ENCODE peak calls at places on chromosomes 16 and 17, in seven cellular contexts. One of them, this sample, is unnamed. For H3K4me1, the result is how much of the 10 kb centered on the place peaks cover.

GRCh38 chr17:15341385-15341849 is at the start of gene TEKT3:
- DNase-seq in suprapubic skin: peak
- DNase-seq in ascending aorta: peak
- DNase-seq in lower lobe of right lung: peak
- DNase-seq in hepatocyte: peak
- DNase-seq in mammary epithelial cell: peak
- DNase-seq in tibial nerve: peak
- DNase-seq in this sample: no peak

GRCh38 chr16:21130811-21131210 is 19.8 kb downstream of the DNAH3 start:
- DNase-seq in suprapubic skin: no peak
- DNase-seq in ascending aorta: no peak
- DNase-seq in lower lobe of right lung: no peak
- DNase-seq in hepatocyte: no peak
- DNase-seq in mammary epithelial cell: no peak
- DNase-seq in tibial nerve: no peak
- DNase-seq in this sample: no peak

GRCh38 chr17:76644995-76645394 is 1.4 kb upstream of the ST6GALNAC1 start:
- DNase-seq in suprapubic skin: no peak
- DNase-seq in ascending aorta: no peak
- DNase-seq in lower lobe of right lung: no peak
- DNase-seq in hepatocyte: no peak
- DNase-seq in mammary epithelial cell: no peak
- DNase-seq in tibial nerve: no peak
- DNase-seq in this sample: no peak

GRCh38 chr16:2895813-2896212 is 12.8 kb downstream of the FLYWCH2 start:
- DNase-seq in suprapubic skin: no peak
- DNase-seq in ascending aorta: no peak
- DNase-seq in lower lobe of right lung: peak
- DNase-seq in hepatocyte: no peak
- DNase-seq in mammary epithelial cell: no peak
- DNase-seq in tibial nerve: no peak
- DNase-seq in this sample: no peak

GRCh38 chr17:33404070-33404770 is 111.1 kb upstream of the ASIC2 start:
- DNase-seq in suprapubic skin: no peak
- DNase-seq in ascending aorta: no peak
- DNase-seq in lower lobe of right lung: no peak
- DNase-seq in hepatocyte: no peak
- DNase-seq in mammary epithelial cell: no peak
- DNase-seq in tibial nerve: no peak
- DNase-seq in this sample: no peak

GRCh38 chr17:11908711-11909146 is 88.5 kb downstream of the ZNF18 start:
- DNase-seq in suprapubic skin: no peak
- DNase-seq in ascending aorta: no peak
- DNase-seq in lower lobe of right lung: no peak
- DNase-seq in hepatocyte: no peak
- DNase-seq in mammary epithelial cell: no peak
- DNase-seq in tibial nerve: no peak
- DNase-seq in this sample: no peak

GRCh38 chr17:14986127-14986526 is 279.0 kb downstream of the PMP22 start:
- DNase-seq in suprapubic skin: no peak
- DNase-seq in ascending aorta: no peak
- DNase-seq in lower lobe of right lung: no peak
- DNase-seq in hepatocyte: no peak
- DNase-seq in mammary epithelial cell: no peak
- DNase-seq in tibial nerve: no peak
- DNase-seq in this sample: no peak

GRCh38 chr17:68460715-68461114 is 3.4 kb upstream of the WIPI1 start:
- DNase-seq in suprapubic skin: no peak
- DNase-seq in ascending aorta: no peak
- DNase-seq in lower lobe of right lung: no peak
- DNase-seq in hepatocyte: no peak
- DNase-seq in mammary epithelial cell: no peak
- DNase-seq in tibial nerve: no peak
- DNase-seq in this sample: no peak

GRCh38 chr17:57626520-57627210 is 118.4 kb downstream of the CCDC182 start:
- DNase-seq in suprapubic skin: no peak
- DNase-seq in ascending aorta: no peak
- DNase-seq in lower lobe of right lung: no peak
- DNase-seq in hepatocyte: no peak
- DNase-seq in mammary epithelial cell: no peak
- DNase-seq in tibial nerve: no peak
- DNase-seq in this sample: no peak

GRCh38 chr16:48963306-48963705 is 318.3 kb downstream of the CBLN1 start:
- DNase-seq in suprapubic skin: no peak
- DNase-seq in ascending aorta: no peak
- DNase-seq in lower lobe of right lung: no peak
- DNase-seq in hepatocyte: peak
- DNase-seq in mammary epithelial cell: peak
- DNase-seq in tibial nerve: no peak
- DNase-seq in this sample: no peak

GRCh38 chr17:81012574-81013447 is 21.2 kb downstream of the CHMP6 start:
- DNase-seq in suprapubic skin: no peak
- DNase-seq in ascending aorta: no peak
- DNase-seq in lower lobe of right lung: peak
- DNase-seq in hepatocyte: no peak
- DNase-seq in mammary epithelial cell: no peak
- DNase-seq in tibial nerve: no peak
- DNase-seq in this sample: no peak

GRCh38 chr16:84052071-84052622 is 9.6 kb upstream of the SLC38A8 start:
- DNase-seq in suprapubic skin: peak
- DNase-seq in ascending aorta: peak
- DNase-seq in lower lobe of right lung: peak
- DNase-seq in hepatocyte: no peak
- DNase-seq in mammary epithelial cell: no peak
- DNase-seq in tibial nerve: no peak
- DNase-seq in this sample: no peak

GRCh38 chr17:44014133-44014436 is 678 bp downstream of the TMEM101 start:
- DNase-seq in suprapubic skin: no peak
- DNase-seq in ascending aorta: no peak
- DNase-seq in lower lobe of right lung: no peak
- DNase-seq in hepatocyte: no peak
- DNase-seq in mammary epithelial cell: no peak
- DNase-seq in tibial nerve: no peak
- DNase-seq in this sample: no peak

GRCh38 chr16:2783581-2784375 is 3.6 kb downstream of the PRSS33 start:
- DNase-seq in suprapubic skin: peak
- DNase-seq in ascending aorta: no peak
- DNase-seq in lower lobe of right lung: peak
- DNase-seq in hepatocyte: no peak
- DNase-seq in mammary epithelial cell: no peak
- DNase-seq in tibial nerve: no peak
- DNase-seq in this sample: no peak

GRCh38 chr16:23351360-23351759 is 49.3 kb downstream of the SCNN1B start:
- DNase-seq in suprapubic skin: no peak
- DNase-seq in ascending aorta: no peak
- DNase-seq in lower lobe of right lung: no peak
- DNase-seq in hepatocyte: no peak
- DNase-seq in mammary epithelial cell: no peak
- DNase-seq in tibial nerve: no peak
- DNase-seq in this sample: no peak

GRCh38 chr17:41474863-41475262 is 6.1 kb downstream of the KRT35 start:
- DNase-seq in suprapubic skin: no peak
- DNase-seq in ascending aorta: no peak
- DNase-seq in lower lobe of right lung: no peak
- DNase-seq in hepatocyte: no peak
- DNase-seq in mammary epithelial cell: no peak
- DNase-seq in tibial nerve: no peak
- DNase-seq in this sample: no peak

GRCh38 chr17:37792787-37793186 is 47.9 kb upstream of the HNF1B start:
- DNase-seq in suprapubic skin: no peak
- DNase-seq in ascending aorta: no peak
- DNase-seq in lower lobe of right lung: no peak
- DNase-seq in hepatocyte: no peak
- DNase-seq in mammary epithelial cell: peak
- DNase-seq in tibial nerve: no peak
- DNase-seq in this sample: peak

GRCh38 chr17:27529230-27529796 is 73.1 kb downstream of the KSR1 start:
- DNase-seq in suprapubic skin: no peak
- DNase-seq in ascending aorta: no peak
- DNase-seq in lower lobe of right lung: peak
- DNase-seq in hepatocyte: no peak
- DNase-seq in mammary epithelial cell: no peak
- DNase-seq in tibial nerve: no peak
- DNase-seq in this sample: peak

GRCh38 chr17:74460996-74461395 is 5.4 kb upstream of the CD300A start:
- DNase-seq in suprapubic skin: no peak
- DNase-seq in ascending aorta: no peak
- DNase-seq in lower lobe of right lung: no peak
- DNase-seq in hepatocyte: no peak
- DNase-seq in mammary epithelial cell: no peak
- DNase-seq in tibial nerve: no peak
- DNase-seq in this sample: no peak

GRCh38 chr16:72189865-72190371 is 18.0 kb upstream of the PMFBP1 start:
- DNase-seq in suprapubic skin: no peak
- DNase-seq in ascending aorta: no peak
- DNase-seq in lower lobe of right lung: no peak
- DNase-seq in hepatocyte: peak
- DNase-seq in mammary epithelial cell: peak
- DNase-seq in tibial nerve: peak
- DNase-seq in this sample: no peak

GRCh38 chr17:54891176-54891821 is 9.4 kb upstream of the TOM1L1 start:
- DNase-seq in suprapubic skin: no peak
- DNase-seq in ascending aorta: no peak
- DNase-seq in lower lobe of right lung: no peak
- DNase-seq in hepatocyte: peak
- DNase-seq in mammary epithelial cell: peak
- DNase-seq in tibial nerve: no peak
- DNase-seq in this sample: peak

GRCh38 chr16:80670170-80670865 is 129.5 kb downstream of the DYNLRB2 start:
- DNase-seq in suprapubic skin: no peak
- DNase-seq in ascending aorta: no peak
- DNase-seq in lower lobe of right lung: no peak
- DNase-seq in hepatocyte: no peak
- DNase-seq in mammary epithelial cell: no peak
- DNase-seq in tibial nerve: no peak
- DNase-seq in this sample: no peak

GRCh38 chr17:79850571-79851460 is 11.6 kb upstream of the CBX4 start:
- DNase-seq in suprapubic skin: no peak
- DNase-seq in ascending aorta: no peak
- DNase-seq in lower lobe of right lung: no peak
- DNase-seq in hepatocyte: peak
- DNase-seq in mammary epithelial cell: peak
- DNase-seq in tibial nerve: no peak
- DNase-seq in this sample: no peak

GRCh38 chr17:4968166-4968915 is 724 bp upstream of the SPAG7 start:
- DNase-seq in suprapubic skin: peak
- DNase-seq in ascending aorta: no peak
- DNase-seq in lower lobe of right lung: no peak
- DNase-seq in hepatocyte: peak
- DNase-seq in mammary epithelial cell: no peak
- DNase-seq in tibial nerve: no peak
- DNase-seq in this sample: no peak

GRCh38 chr16:80580109-80580832 is 39.5 kb downstream of the DYNLRB2 start:
- DNase-seq in suprapubic skin: no peak
- DNase-seq in ascending aorta: no peak
- DNase-seq in lower lobe of right lung: no peak
- DNase-seq in hepatocyte: no peak
- DNase-seq in mammary epithelial cell: peak
- DNase-seq in tibial nerve: no peak
- DNase-seq in this sample: no peak

GRCh38 chr16:57808589-57808988 is 6.3 kb upstream of the KIFC3 start:
- DNase-seq in suprapubic skin: no peak
- DNase-seq in ascending aorta: no peak
- DNase-seq in lower lobe of right lung: no peak
- DNase-seq in hepatocyte: no peak
- DNase-seq in mammary epithelial cell: no peak
- DNase-seq in tibial nerve: no peak
- DNase-seq in this sample: no peak
- H3K4me1 ChIP-seq in suprapubic skin: half or more
- H3K4me1 ChIP-seq in ascending aorta: under half
- H3K4me1 ChIP-seq in lower lobe of right lung: half or more
- H3K4me1 ChIP-seq in hepatocyte: under half
- H3K4me1 ChIP-seq in mammary epithelial cell: under half
- H3K4me1 ChIP-seq in tibial nerve: under half
- H3K4me1 ChIP-seq in this sample: half or more

GRCh38 chr16:50802958-50803357 is 61.1 kb downstream of the CYLD start:
- DNase-seq in suprapubic skin: no peak
- DNase-seq in ascending aorta: no peak
- DNase-seq in lower lobe of right lung: no peak
- DNase-seq in hepatocyte: no peak
- DNase-seq in mammary epithelial cell: peak
- DNase-seq in tibial nerve: no peak
- DNase-seq in this sample: no peak

GRCh38 chr16:50796829-50797228 is 54.9 kb downstream of the CYLD start:
- DNase-seq in suprapubic skin: no peak
- DNase-seq in ascending aorta: no peak
- DNase-seq in lower lobe of right lung: no peak
- DNase-seq in hepatocyte: no peak
- DNase-seq in mammary epithelial cell: no peak
- DNase-seq in tibial nerve: no peak
- DNase-seq in this sample: no peak

GRCh38 chr16:50802000-50802399 is 60.1 kb downstream of the CYLD start:
- DNase-seq in suprapubic skin: no peak
- DNase-seq in ascending aorta: no peak
- DNase-seq in lower lobe of right lung: no peak
- DNase-seq in hepatocyte: no peak
- DNase-seq in mammary epithelial cell: no peak
- DNase-seq in tibial nerve: no peak
- DNase-seq in this sample: no peak

GRCh38 chr16:50797456-50797855 is 55.6 kb downstream of the CYLD start:
- DNase-seq in suprapubic skin: no peak
- DNase-seq in ascending aorta: no peak
- DNase-seq in lower lobe of right lung: no peak
- DNase-seq in hepatocyte: no peak
- DNase-seq in mammary epithelial cell: no peak
- DNase-seq in tibial nerve: no peak
- DNase-seq in this sample: no peak

DNA sequence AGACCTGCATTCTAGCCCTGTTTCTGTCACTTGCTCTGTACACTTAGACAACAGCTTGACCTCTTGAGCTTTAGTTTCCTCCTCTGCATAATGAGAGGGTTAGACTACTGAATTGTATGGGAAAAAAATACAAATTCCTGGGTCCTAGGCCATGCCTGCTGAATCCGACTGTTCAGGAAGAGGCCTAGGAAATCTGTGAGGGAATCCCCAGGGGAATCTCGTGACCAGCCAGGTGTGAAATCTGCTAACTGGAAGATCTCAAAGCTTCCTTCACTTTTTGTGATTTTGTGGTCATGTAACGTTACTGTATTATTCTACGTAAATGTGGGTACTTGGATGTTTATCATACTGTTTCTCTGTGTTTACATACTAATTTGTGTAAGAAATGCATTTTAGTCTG is 58.2 kb downstream of the CYLD start:
- DNase-seq in suprapubic skin: no peak
- DNase-seq in ascending aorta: no peak
- DNase-seq in lower lobe of right lung: no peak
- DNase-seq in hepatocyte: no peak
- DNase-seq in mammary epithelial cell: no peak
- DNase-seq in tibial nerve: no peak
- DNase-seq in this sample: no peak
- H3K4me3 ChIP-seq in suprapubic skin: no peak
- H3K4me3 ChIP-seq in ascending aorta: no peak
- H3K4me3 ChIP-seq in lower lobe of right lung: no peak
- H3K4me3 ChIP-seq in hepatocyte: no peak
- H3K4me3 ChIP-seq in mammary epithelial cell: no peak
- H3K4me3 ChIP-seq in tibial nerve: no peak
- H3K4me3 ChIP-seq in this sample: no peak

GRCh38 chr17:73304438-73304837 is 7.4 kb downstream of the CDC42EP4 start:
- DNase-seq in suprapubic skin: no peak
- DNase-seq in ascending aorta: no peak
- DNase-seq in lower lobe of right lung: no peak
- DNase-seq in hepatocyte: peak
- DNase-seq in mammary epithelial cell: no peak
- DNase-seq in tibial nerve: no peak
- DNase-seq in this sample: no peak
- H3K4me1 ChIP-seq in suprapubic skin: half or more
- H3K4me1 ChIP-seq in ascending aorta: half or more
- H3K4me1 ChIP-seq in lower lobe of right lung: half or more
- H3K4me1 ChIP-seq in hepatocyte: half or more
- H3K4me1 ChIP-seq in mammary epithelial cell: under half
- H3K4me1 ChIP-seq in tibial nerve: under half
- H3K4me1 ChIP-seq in this sample: half or more

GRCh38 chr17:72590882-72591499 is 470.2 kb downstream of the SOX9 start:
- DNase-seq in suprapubic skin: no peak
- DNase-seq in ascending aorta: no peak
- DNase-seq in lower lobe of right lung: no peak
- DNase-seq in hepatocyte: no peak
- DNase-seq in mammary epithelial cell: peak
- DNase-seq in tibial nerve: no peak
- DNase-seq in this sample: no peak
- H3K4me3 ChIP-seq in suprapubic skin: peak
- H3K4me3 ChIP-seq in ascending aorta: peak
- H3K4me3 ChIP-seq in lower lobe of right lung: peak
- H3K4me3 ChIP-seq in hepatocyte: peak
- H3K4me3 ChIP-seq in mammary epithelial cell: peak
- H3K4me3 ChIP-seq in tibial nerve: peak
- H3K4me3 ChIP-seq in this sample: peak

This sample was measured in A673.